ENCODE peak calls at places on chromosome 18, in nine cellular contexts. F is left ventricle myocardium inferior, I is right lobe of liver, P is NB4, C is HCT116, U is GM23248, H is fibroblast of the aortic adventitia, O is H7, G is breast epithelium. Y is an unnamed sample.

GRCh38 chr18:68355637-68356036 is 359.3 kb downstream of the TMX3 start:
- DNase-seq in F (no peak), I (no peak), P (no peak), C (no peak), U (no peak), H (no peak), O (no peak), G (no peak), Y (no peak)

GRCh38 chr18:50614838-50615237 is 55.0 kb downstream of the MAPK4 start:
- DNase-seq in F (no peak), I (peak; percentile 56), P (peak; percentile 56), C (no peak), U (peak; percentile 70), H (peak; percentile 4), O (no peak), G (no peak), Y (no peak)

GRCh38 chr18:37368110-37368812 is 197.3 kb downstream of the CELF4 start:
- DNase-seq in F (no peak), I (no peak), P (no peak), C (no peak), U (no peak), H (no peak), O (peak; percentile 65), G (no peak), Y (no peak)

GRCh38 chr18:59905686-59906091 is 5.9 kb downstream of the PMAIP1 start:
- DNase-seq in F (no peak), I (no peak), P (no peak), C (no peak), U (no peak), H (no peak), O (no peak), G (no peak), Y (no peak)

GRCh38 chr18:72502671-72503431 is 41.3 kb downstream of the CBLN2 start:
- DNase-seq in F (no peak), I (peak; percentile 45), P (no peak), C (no peak), U (no peak), H (no peak), O (no peak), G (no peak), Y (no peak)

GRCh38 chr18:32093106-32093511 is 1.4 kb downstream of the RNF138 start:
- DNase-seq in F (peak; percentile 45), I (peak; percentile 68), P (peak; percentile 65), C (no peak), U (peak; percentile 86), H (peak; percentile 63), O (peak; percentile 80), G (no peak), Y (peak; percentile 85)

GRCh38 chr18:8883409-8883668 is 178.0 kb downstream of the MTCL1 start:
- DNase-seq in F (no peak), I (no peak), P (no peak), C (peak; percentile 42), U (no peak), H (no peak), O (no peak), G (no peak), Y (no peak)

GRCh38 chr18:74228312-74228711 is 63.5 kb downstream of the CYB5A start:
- DNase-seq in F (no peak), I (no peak), P (no peak), C (no peak), U (no peak), H (no peak), O (no peak), G (no peak), Y (no peak)

GRCh38 chr18:34977787-34978532 is 63.3 kb upstream of the MAPRE2 start:
- DNase-seq in F (peak; percentile 37), I (peak; percentile 81), P (peak; percentile 64), C (no peak), U (peak; percentile 55), H (peak; percentile 8), O (peak; percentile 25), G (no peak), Y (peak; percentile 80)

GRCh38 chr18:57026316-57026715 is 120.6 kb upstream of the BOD1L2 start:
- DNase-seq in F (no peak), I (no peak), P (peak; percentile 20), C (no peak), U (peak; percentile 38), H (no peak), O (no peak), G (no peak), Y (no peak)

GRCh38 chr18:79379931-79380815 is 15.6 kb upstream of the NFATC1 start:
- DNase-seq in F (no peak), I (no peak), P (no peak), C (no peak), U (no peak), H (no peak), O (peak; percentile 54), G (no peak), Y (no peak)

GRCh38 chr18:62717059-62717849 is 1.9 kb downstream of the PHLPP1 start:
- DNase-seq in F (no peak), I (no peak), P (peak; percentile 68), C (peak; percentile 34), U (peak; percentile 86), H (peak; percentile 61), O (no peak), G (no peak), Y (peak; percentile 47)

GRCh38 chr18:25516747-25517498 is 165.0 kb upstream of the ZNF521 start:
- DNase-seq in F (no peak), I (no peak), P (no peak), C (no peak), U (no peak), H (no peak), O (no peak), G (no peak), Y (no peak)

GRCh38 chr18:9133225-9133624 is 3.4 kb upstream of the ANKRD12 start:
- DNase-seq in F (no peak), I (no peak), P (no peak), C (no peak), U (no peak), H (no peak), O (no peak), G (no peak), Y (no peak)

GRCh38 chr18:8052237-8052701 is 485.2 kb downstream of the PTPRM start:
- DNase-seq in F (no peak), I (no peak), P (peak; percentile 62), C (no peak), U (peak; percentile 57), H (peak; percentile 75), O (no peak), G (no peak), Y (no peak)

GRCh38 chr18:27181726-27182125 is 3.4 kb downstream of the CHST9 start:
- DNase-seq in F (no peak), I (no peak), P (no peak), C (no peak), U (no peak), H (no peak), O (no peak), G (no peak), Y (no peak)

GRCh38 chr18:27188309-27188708 is 3.2 kb upstream of the CHST9 start:
- DNase-seq in F (no peak), I (no peak), P (no peak), C (no peak), U (no peak), H (no peak), O (no peak), G (no peak), Y (no peak)

GRCh38 chr18:27185025-27185763 is at the start of gene CHST9:
- DNase-seq in F (peak; percentile 46), I (peak; percentile 77), P (no peak), C (no peak), U (no peak), H (no peak), O (peak; percentile 90), G (no peak), Y (no peak)

GRCh38 chr18:27184115-27185024 is 738 bp downstream of the CHST9 start:
- DNase-seq in F (no peak), I (peak; percentile 53), P (no peak), C (no peak), U (no peak), H (no peak), O (peak; percentile 69), G (no peak), Y (no peak)

GRCh38 chr18:27185897-27186296 is 789 bp upstream of the CHST9 start:
- DNase-seq in F (no peak), I (no peak), P (no peak), C (no peak), U (no peak), H (no peak), O (no peak), G (no peak), Y (no peak)
- H3K4me3 ChIP-seq in F (no peak overlapping the region), I (peak overlapping the region; percentile 55), P (no peak overlapping the region), C (no peak overlapping the region), U (no peak overlapping the region), H (no peak overlapping the region), O (no peak overlapping the region), G (no peak overlapping the region), Y (no peak overlapping the region)

GRCh38 chr18:36296591-36297418 is 708 bp upstream of the FHOD3 start:
- DNase-seq in F (peak; percentile 60), I (peak; percentile 61), P (peak; percentile 18), C (peak; percentile 40), U (peak; percentile 89), H (peak; percentile 82), O (peak; percentile 90), G (no peak), Y (no peak)
- H3K4me3 ChIP-seq in F (peak overlapping the region; percentile 89), I (peak overlapping the region; percentile 54), P (no peak overlapping the region), C (peak overlapping the region; percentile 52), U (peak overlapping the region; percentile 87), H (peak overlapping the region; percentile 63), O (peak overlapping the region; percentile 67), G (peak overlapping the region; percentile 94), Y (no peak overlapping the region)

GRCh38 chr18:24219561-24220317 is 80.9 kb downstream of the CABYR start:
- DNase-seq in F (no peak), I (no peak), P (no peak), C (no peak), U (no peak), H (no peak), O (no peak), G (no peak), Y (no peak)
- H3K4me3 ChIP-seq in F (no peak overlapping the region), I (no peak overlapping the region), P (no peak overlapping the region), C (no peak overlapping the region), U (no peak overlapping the region), H (no peak overlapping the region), O (no peak overlapping the region), G (no peak overlapping the region), Y (no peak overlapping the region)

GRCh38 chr18:12882416-12882815 is 1.6 kb downstream of the PTPN2 start:
- DNase-seq in F (no peak), I (no peak), P (no peak), C (no peak), U (peak; percentile 33), H (peak; percentile 18), O (no peak), G (no peak), Y (peak; percentile 79)
- H3K4me3 ChIP-seq in F (peak overlapping the region; percentile 88), I (no peak overlapping the region), P (peak overlapping the region; percentile 94), C (peak overlapping the region; percentile 81), U (peak overlapping the region; percentile 98), H (peak overlapping the region; percentile 86), O (no peak overlapping the region), G (peak overlapping the region; percentile 92), Y (peak overlapping the region; percentile 77)

Y was measured in Karpas-422.